ENCODE peak calls at places on chromosomes 3 and 15, in eight cellular contexts. L is naive thymus-derived CD4-positive, alpha-beta T cell; Q is GM10248; I is activated CD4-positive, alpha-beta T cell treated with anti-CD3 and anti-CD28 coated beads, Interleukin-2, amount 50 U/mL, for 4 hours; K is progenitor cell of endocrine pancreas; M is mucosa of descending colon; T is stimulated activated CD4-positive, alpha-beta T cell treated with anti-CD3 and anti-CD28 coated beads, TNF-alpha, amount 100 ng/mL, for 1 hour; R is dorsolateral prefrontal cortex. W is an unnamed sample.
A peak's percentile ranks its signal among the peaks of the same experiment; 100 is the strongest.

GRCh38 chr3:119969759-119970158 is 124.5 kb downstream of the GSK3B start:
- DNase-seq in K (no peak), I (no peak), Q (no peak), M (no peak), L (no peak), R (no peak), T (no peak), W (no peak)

GRCh38 chr3:126417461-126418255 is 22.9 kb downstream of the CFAP100 start:
- DNase-seq in K (no peak), M (no peak), I (no peak), R (no peak), Q (no peak), T (no peak), L (no peak), W (no peak)

GRCh38 chr15:71807125-71807629 is 3.2 kb upstream of the NR2E3 start:
- DNase-seq in R (no peak), T (no peak), L (no peak), M (no peak), Q (no peak), I (no peak), K (no peak), W (no peak)

GRCh38 chr3:58487140-58487886 is 4.6 kb upstream of the KCTD6 start:
- DNase-seq in L (no peak), T (no peak), I (no peak), R (no peak), K (no peak), Q (no peak), M (peak; percentile 51), W (no peak)

GRCh38 chr3:156107504-156107903 is 12.9 kb upstream of the KCNAB1 start:
- DNase-seq in K (no peak), M (no peak), R (no peak), Q (no peak), T (no peak), L (no peak), I (no peak), W (no peak)

GRCh38 chr15:81813215-81813614 is 232.6 kb downstream of the MEX3B start:
- DNase-seq in K (no peak), Q (no peak), M (no peak), R (no peak), I (no peak), L (no peak), T (no peak), W (no peak)

GRCh38 chr15:85689729-85690128 is 105.0 kb downstream of the KLHL25 start:
- DNase-seq in L (peak; percentile 77), Q (peak; percentile 42), I (peak; percentile 53), R (no peak), T (no peak), K (no peak), M (peak; percentile 67), W (no peak)

GRCh38 chr15:78654272-78654671 is 13.3 kb upstream of the CHRNB4 start:
- DNase-seq in M (no peak), K (no peak), I (no peak), Q (no peak), T (no peak), R (no peak), L (no peak), W (no peak)

GRCh38 chr15:91967935-91968605 is 114.6 kb downstream of the SLCO3A1 start:
- DNase-seq in M (no peak), Q (no peak), K (no peak), R (no peak), I (no peak), T (no peak), L (no peak), W (no peak)

GRCh38 chr15:85754993-85755392 is 39.7 kb downstream of the KLHL25 start:
- DNase-seq in M (no peak), T (no peak), I (no peak), R (peak; percentile 19), K (no peak), L (no peak), Q (no peak), W (no peak)

GRCh38 chr3:25587526-25587925 is 77.2 kb downstream of the TOP2B start:
- DNase-seq in L (no peak), R (no peak), Q (no peak), M (no peak), I (no peak), T (no peak), K (no peak), W (no peak)

GRCh38 chr15:95996494-95996893 is 334.0 kb upstream of the NR2F2 start:
- DNase-seq in T (no peak), K (no peak), R (no peak), M (no peak), L (peak; percentile 46), Q (no peak), I (no peak), W (no peak)

GRCh38 chr3:53713626-53714025 is 132.6 kb downstream of the CHDH start:
- DNase-seq in I (no peak), R (no peak), M (no peak), Q (no peak), K (no peak), T (no peak), L (no peak), W (no peak)

GRCh38 chr3:90091557-90091956 is 984.1 kb downstream of the EPHA3 start:
- DNase-seq in R (no peak), Q (no peak), K (no peak), L (no peak), I (no peak), T (no peak), M (no peak), W (no peak)

GRCh38 chr15:34055868-34056595 is 17.0 kb upstream of the AVEN start:
- DNase-seq in M (no peak), R (no peak), I (no peak), K (no peak), T (no peak), L (no peak), Q (no peak), W (no peak)

W was measured in left lung.